ENCODE peak calls at places on chromosomes 6 and 20, in five cellular contexts. C is heart left ventricle, W is K562, L is spleen, E is ovary. P is an unnamed sample.

GRCh38 chr20:49578436-49578835 is 10.5 kb upstream of the PTGIS start:
- DNase-seq in C (no peak), W (no peak), L (peak; percentile 23), E (no peak), P (no peak)

GRCh38 chr6:74534485-74535211 is 671.2 kb downstream of the COL12A1 start:
- DNase-seq in C (no peak), W (no peak), L (no peak), E (no peak), P (no peak)

GRCh38 chr20:17757496-17757895 is 57.7 kb downstream of the BANF2 start:
- DNase-seq in C (no peak), W (no peak), L (no peak), E (no peak), P (no peak)

GRCh38 chr20:22490287-22491187 is 93.8 kb downstream of the FOXA2 start:
- DNase-seq in C (no peak), W (no peak), L (no peak), E (no peak), P (no peak)

GRCh38 chr6:119079288-119079809 is 885 bp upstream of the FAM184A start:
- DNase-seq in C (no peak), W (no peak), L (no peak), E (no peak), P (no peak)

GRCh38 chr20:59043698-59044097 is 1.1 kb upstream of the PRELID3B start:
- DNase-seq in C (no peak), W (no peak), L (no peak), E (no peak), P (no peak)

GRCh38 chr20:1242530-1242929 is 16.7 kb downstream of the RAD21L1 start:
- DNase-seq in C (no peak), W (no peak), L (no peak), E (no peak), P (peak; percentile 50)

GRCh38 chr6:111818539-111819226 is 54.6 kb downstream of the FYN start:
- DNase-seq in C (no peak), W (no peak), L (no peak), E (no peak), P (no peak)

GRCh38 chr6:111689946-111690345 is 84.3 kb upstream of the TRAF3IP2 start:
- DNase-seq in C (no peak), W (no peak), L (no peak), E (no peak), P (no peak)

GRCh38 chr6:113414511-113414910 is 442.6 kb upstream of the MARCKS start:
- DNase-seq in C (peak; percentile 39), W (no peak), L (no peak), E (peak; percentile 26), P (peak; percentile 3)

GRCh38 chr20:12570371-12570770 is 438.4 kb upstream of the SPTLC3 start:
- DNase-seq in C (no peak), W (no peak), L (no peak), E (no peak), P (no peak)

GRCh38 chr6:22956029-22956715 is 386.8 kb downstream of the HDGFL1 start:
- DNase-seq in C (no peak), W (no peak), L (no peak), E (no peak), P (no peak)

GRCh38 chr6:37110455-37111155 is 59.3 kb upstream of the PIM1 start:
- DNase-seq in C (no peak), W (no peak), L (no peak), E (peak; percentile 76), P (no peak)

GRCh38 chr6:31497595-31498476 is at the start of gene MICB:
- DNase-seq in C (peak; percentile 75), W (peak; percentile 86), L (peak; percentile 94), E (peak; percentile 72), P (no peak)

GRCh38 chr6:51273228-51273961 is 454.7 kb downstream of the TFAP2B start:
- DNase-seq in C (no peak), W (no peak), L (no peak), E (no peak), P (no peak)

GRCh38 chr20:33209789-33210188 is 7.4 kb upstream of the BPIFA3 start:
- DNase-seq in C (peak; percentile 66), W (peak; percentile 71), L (no peak), E (peak; percentile 18), P (peak; percentile 68)

GRCh38 chr6:56803594-56803993 is 151.3 kb upstream of the BEND6 start:
- DNase-seq in C (no peak), W (no peak), L (no peak), E (no peak), P (no peak)

GRCh38 chr20:49385471-49385870 is 97.0 kb downstream of the KCNB1 start:
- DNase-seq in C (no peak), W (peak; percentile 35), L (no peak), E (no peak), P (peak; percentile 19)

GRCh38 chr6:110949679-110950285 is 8.7 kb upstream of the GTF3C6 start:
- DNase-seq in C (no peak), W (no peak), L (no peak), E (no peak), P (no peak)

GRCh38 chr20:31608256-31608980 is 3.3 kb downstream of the ID1 start:
- DNase-seq in C (peak; percentile 81), W (peak; percentile 73), L (peak; percentile 85), E (peak; percentile 77), P (no peak)

GRCh38 chr6:135722679-135723078 is 128.8 kb upstream of the PDE7B start:
- DNase-seq in C (no peak), W (no peak), L (no peak), E (no peak), P (peak; percentile 11)

GRCh38 chr6:99618649-99619408 is 12.2 kb downstream of the PRDM13 start:
- DNase-seq in C (no peak), W (no peak), L (no peak), E (no peak), P (no peak)

GRCh38 chr6:163435013-163435412 is 20.5 kb downstream of the QKI start:
- DNase-seq in C (no peak), W (no peak), L (no peak), E (no peak), P (no peak)

GRCh38 chr6:44046516-44047178 is 80.6 kb downstream of the MRPL14 start:
- DNase-seq in C (peak; percentile 9), W (no peak), L (peak; percentile 36), E (no peak), P (no peak)

GRCh38 chr20:43583133-43583864 is 7.4 kb upstream of the IFT52 start:
- DNase-seq in C (no peak), W (no peak), L (no peak), E (no peak), P (no peak)

GRCh38 chr6:150485559-150486517 is 113.8 kb upstream of the PLEKHG1 start:
- DNase-seq in C (no peak), W (no peak), L (no peak), E (no peak), P (no peak)

GRCh38 chr6:44096615-44097014 is 30.6 kb downstream of the MRPL14 start:
- DNase-seq in C (peak; percentile 76), W (peak; percentile 56), L (peak; percentile 91), E (peak; percentile 78), P (peak; percentile 88)

GRCh38 chr20:10329387-10330005 is 104.5 kb downstream of the MKKS start:
- DNase-seq in C (no peak), W (no peak), L (no peak), E (no peak), P (no peak)

GRCh38 chr6:84457276-84457675 is 229.8 kb upstream of the CEP162 start:
- DNase-seq in C (no peak), W (no peak), L (no peak), E (no peak), P (no peak)

GRCh38 chr6:35713006-35713405 is 23.8 kb upstream of the ARMC12 start:
- DNase-seq in C (no peak), W (no peak), L (peak; percentile 31), E (peak; percentile 12), P (no peak)

GRCh38 chr20:50271674-50272412 is 81.2 kb downstream of the CEBPB start:
- DNase-seq in C (peak; percentile 72), W (no peak), L (peak; percentile 87), E (no peak), P (no peak)

GRCh38 chr6:137728386-137729349 is 138.4 kb upstream of the TNFAIP3 start:
- DNase-seq in C (peak; percentile 32), W (no peak), L (no peak), E (no peak), P (peak; percentile 27)

GRCh38 chr20:57851786-57852185 is 142.0 kb upstream of the PMEPA1 start:
- DNase-seq in C (no peak), W (no peak), L (no peak), E (no peak), P (no peak)

GRCh38 chr6:75940558-75940957 is 131.9 kb downstream of the IMPG1 start:
- DNase-seq in C (no peak), W (no peak), L (no peak), E (no peak), P (no peak)

GRCh38 chr6:75946146-75946831 is 126.2 kb downstream of the IMPG1 start:
- DNase-seq in C (no peak), W (no peak), L (no peak), E (no peak), P (no peak)

GRCh38 chr6:75947935-75948334 is 124.5 kb downstream of the IMPG1 start:
- DNase-seq in C (no peak), W (no peak), L (no peak), E (no peak), P (no peak)

GRCh38 chr6:75941509-75941908 is 131.0 kb downstream of the IMPG1 start:
- DNase-seq in C (no peak), W (no peak), L (no peak), E (no peak), P (no peak)

DNA sequence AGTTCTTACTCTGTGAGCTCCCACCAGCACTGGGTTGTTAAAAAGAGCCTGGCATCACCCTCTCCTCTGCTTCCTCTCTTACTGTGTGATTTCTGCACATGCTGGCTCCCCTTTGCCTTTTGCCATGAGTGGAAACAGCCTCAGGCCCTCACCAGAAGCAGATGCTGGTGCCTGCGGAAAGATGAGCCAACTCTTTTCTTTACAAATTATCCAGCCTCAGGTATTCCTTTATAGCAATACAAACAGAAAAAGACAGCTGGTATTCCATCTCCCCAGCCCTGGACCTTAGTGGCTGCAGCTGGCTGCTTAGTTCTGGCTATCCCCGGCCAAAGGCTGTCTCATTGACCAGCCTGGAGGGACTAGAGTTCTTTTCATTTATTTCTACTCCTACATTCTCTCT is 129.1 kb downstream of the IMPG1 start:
- DNase-seq in C (no peak), W (no peak), L (no peak), E (no peak), P (no peak)
- TF ChIP-seq POLR2A in C (no peak), W (no peak), L (no peak), E (no peak), P (no peak)

GRCh38 chr20:2658414-2659354 is 5.3 kb downstream of the IDH3B start:
- DNase-seq in C (no peak), W (no peak), L (no peak), E (no peak), P (no peak)
- TF ChIP-seq POLR2A in C (no peak), W (peak; percentile 87), L (no peak), E (no peak), P (no peak)

DNA sequence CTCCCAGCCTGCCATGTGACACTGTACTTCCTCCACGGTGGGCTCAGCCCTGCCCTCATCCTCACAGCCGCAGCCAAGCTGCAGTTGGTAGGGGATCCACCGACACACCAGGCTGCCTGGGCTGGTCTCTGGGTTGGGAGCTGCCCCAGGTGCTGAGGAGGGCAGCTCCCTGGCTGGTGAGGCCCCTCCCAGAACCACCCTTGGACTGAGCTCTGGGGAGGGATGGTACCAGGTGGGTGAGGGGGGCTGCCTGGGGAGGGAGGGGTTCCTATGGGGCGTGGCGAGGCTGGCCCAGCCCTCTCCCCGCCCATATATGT is 183 bp upstream of the TNFRSF6B start:
- DNase-seq in C (peak; percentile 41), W (no peak), L (peak; percentile 88), E (peak; percentile 23), P (peak; percentile 42)
- TF ChIP-seq POLR2A in C (no peak), W (no peak), L (no peak), E (no peak), P (no peak)

GRCh38 chr6:73523434-73524123 is 2.7 kb upstream of the EEF1A1 start:
- DNase-seq in C (peak; percentile 61), W (peak; percentile 79), L (peak; percentile 96), E (peak; percentile 56), P (peak; percentile 54)
- TF ChIP-seq POLR2A in C (peak; percentile 50), W (peak; percentile 92), L (peak; percentile 66), E (no peak), P (peak; percentile 48)

P was measured in H54.